ENCODE peak calls at places on chromosomes 2 and 18, in six cellular contexts. One of them, this sample, is unnamed.

GRCh38 chr2:69032336-69032735 is 19.4 kb downstream of the ANTXR1 start:
- DNase-seq in transverse colon: no peak
- DNase-seq in stomach: no peak
- DNase-seq in HCT116: no peak
- DNase-seq in HL-60: no peak
- DNase-seq in SK-N-SH: no peak
- DNase-seq in this sample: no peak

GRCh38 chr2:100018794-100019193 is 123.6 kb downstream of the AFF3 start:
- DNase-seq in transverse colon: no peak
- DNase-seq in stomach: no peak
- DNase-seq in HCT116: no peak
- DNase-seq in HL-60: no peak
- DNase-seq in SK-N-SH: no peak
- DNase-seq in this sample: no peak

GRCh38 chr18:33375829-33376228 is 64.7 kb downstream of the CCDC178 start:
- DNase-seq in transverse colon: no peak
- DNase-seq in stomach: no peak
- DNase-seq in HCT116: no peak
- DNase-seq in HL-60: no peak
- DNase-seq in SK-N-SH: no peak
- DNase-seq in this sample: no peak

GRCh38 chr18:28114472-28114871 is 62.5 kb downstream of the CDH2 start:
- DNase-seq in transverse colon: no peak
- DNase-seq in stomach: no peak
- DNase-seq in HCT116: no peak
- DNase-seq in HL-60: no peak
- DNase-seq in SK-N-SH: no peak
- DNase-seq in this sample: no peak

GRCh38 chr2:171072164-171072563 is 88.5 kb downstream of the TLK1 start:
- DNase-seq in transverse colon: peak; percentile 57
- DNase-seq in stomach: no peak
- DNase-seq in HCT116: no peak
- DNase-seq in HL-60: no peak
- DNase-seq in SK-N-SH: no peak
- DNase-seq in this sample: no peak

GRCh38 chr2:178756343-178756742 is 50.9 kb downstream of the TTN start:
- DNase-seq in transverse colon: no peak
- DNase-seq in stomach: no peak
- DNase-seq in HCT116: no peak
- DNase-seq in HL-60: no peak
- DNase-seq in SK-N-SH: no peak
- DNase-seq in this sample: no peak

GRCh38 chr18:10499230-10499629 is 26.6 kb upstream of the NAPG start:
- DNase-seq in transverse colon: no peak
- DNase-seq in stomach: no peak
- DNase-seq in HCT116: no peak
- DNase-seq in HL-60: peak; percentile 52
- DNase-seq in SK-N-SH: no peak
- DNase-seq in this sample: no peak

GRCh38 chr2:102391530-102391929 is 31.4 kb upstream of the IL18RAP start:
- DNase-seq in transverse colon: no peak
- DNase-seq in stomach: no peak
- DNase-seq in HCT116: no peak
- DNase-seq in HL-60: no peak
- DNase-seq in SK-N-SH: no peak
- DNase-seq in this sample: no peak

GRCh38 chr2:102735431-102736130 is 26.2 kb upstream of the TMEM182 start:
- DNase-seq in transverse colon: peak; percentile 49
- DNase-seq in stomach: peak; percentile 52
- DNase-seq in HCT116: no peak
- DNase-seq in HL-60: peak; percentile 28
- DNase-seq in SK-N-SH: no peak
- DNase-seq in this sample: peak; percentile 40

GRCh38 chr2:196899976-196900375 is 26.5 kb downstream of the PGAP1 start:
- DNase-seq in transverse colon: no peak
- DNase-seq in stomach: no peak
- DNase-seq in HCT116: no peak
- DNase-seq in HL-60: no peak
- DNase-seq in SK-N-SH: no peak
- DNase-seq in this sample: no peak

GRCh38 chr2:242010567-242011513 is 141.3 kb downstream of the RTP5 start:
- DNase-seq in transverse colon: peak; percentile 7
- DNase-seq in stomach: no peak
- DNase-seq in HCT116: no peak
- DNase-seq in HL-60: no peak
- DNase-seq in SK-N-SH: peak; percentile 44
- DNase-seq in this sample: no peak

GRCh38 chr18:12825230-12825629 is 58.8 kb downstream of the PTPN2 start:
- DNase-seq in transverse colon: no peak
- DNase-seq in stomach: no peak
- DNase-seq in HCT116: no peak
- DNase-seq in HL-60: no peak
- DNase-seq in SK-N-SH: no peak
- DNase-seq in this sample: no peak

DNA sequence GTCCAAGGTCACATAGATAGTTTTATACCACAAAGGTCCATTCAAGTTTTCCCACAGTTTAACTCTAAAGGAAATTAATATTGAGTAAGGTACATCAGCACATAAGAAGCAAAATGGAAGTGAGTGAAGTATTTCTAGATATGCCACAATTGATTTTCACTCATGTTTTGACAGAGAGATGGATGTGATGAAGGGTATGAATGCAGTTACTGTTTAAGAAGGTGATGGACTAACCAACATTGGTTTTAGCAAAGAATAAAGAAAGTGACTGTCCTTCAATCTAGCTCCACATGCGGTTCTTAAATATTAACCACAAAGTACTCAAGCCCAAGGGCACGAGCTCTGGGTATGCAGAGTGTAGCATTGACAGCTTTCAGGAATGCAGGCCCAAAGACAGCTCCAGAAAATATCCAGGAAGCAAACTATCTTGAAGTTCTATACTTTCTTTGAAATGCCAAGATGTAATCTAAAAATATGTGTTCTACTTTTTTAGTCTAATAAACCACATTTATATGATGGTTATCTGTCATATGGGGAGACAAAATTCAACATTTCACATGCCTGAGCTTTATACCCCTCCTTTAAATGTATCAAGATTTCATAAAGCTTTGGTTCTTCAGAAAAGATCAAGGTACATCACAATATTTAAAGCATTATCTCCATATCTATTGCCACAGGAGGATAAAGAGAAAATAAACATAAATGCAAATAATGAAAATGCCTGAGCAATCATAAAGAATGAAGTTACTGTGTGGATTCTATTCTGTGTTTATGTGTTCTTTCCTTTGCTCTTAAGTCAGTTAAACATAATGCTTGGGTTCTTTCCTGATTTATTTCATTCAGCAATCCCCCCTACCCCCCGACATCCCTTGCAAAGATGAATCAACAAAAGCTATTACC is 6.7 kb upstream of the SCN1A start:
- DNase-seq in transverse colon: no peak
- DNase-seq in stomach: no peak
- DNase-seq in HCT116: no peak
- DNase-seq in HL-60: no peak
- DNase-seq in SK-N-SH: no peak
- DNase-seq in this sample: no peak
- H3K27me3 ChIP-seq in transverse colon: no peaks in the 10 kb centered on the region
- H3K27me3 ChIP-seq in stomach: peaks cover 8% of the 10 kb centered on the region
- H3K27me3 ChIP-seq in HCT116: peaks cover 65% of the 10 kb centered on the region
- H3K27me3 ChIP-seq in HL-60: peaks cover 3% of the 10 kb centered on the region
- H3K27me3 ChIP-seq in SK-N-SH: no peaks in the 10 kb centered on the region
- H3K27me3 ChIP-seq in this sample: no peaks in the 10 kb centered on the region

GRCh38 chr2:137910641-137911040 is 53.6 kb upstream of the HNMT start:
- DNase-seq in transverse colon: no peak
- DNase-seq in stomach: no peak
- DNase-seq in HCT116: peak; percentile 8
- DNase-seq in HL-60: no peak
- DNase-seq in SK-N-SH: no peak
- DNase-seq in this sample: no peak

GRCh38 chr2:137912358-137912757 is 51.9 kb upstream of the HNMT start:
- DNase-seq in transverse colon: no peak
- DNase-seq in stomach: no peak
- DNase-seq in HCT116: no peak
- DNase-seq in HL-60: no peak
- DNase-seq in SK-N-SH: no peak
- DNase-seq in this sample: no peak

GRCh38 chr2:137913169-137913568 is 51.1 kb upstream of the HNMT start:
- DNase-seq in transverse colon: no peak
- DNase-seq in stomach: no peak
- DNase-seq in HCT116: no peak
- DNase-seq in HL-60: no peak
- DNase-seq in SK-N-SH: no peak
- DNase-seq in this sample: no peak
- TF ChIP-seq POLR2AphosphoS5 in transverse colon: no peak
- TF ChIP-seq POLR2AphosphoS5 in stomach: no peak
- TF ChIP-seq POLR2AphosphoS5 in HCT116: no peak
- TF ChIP-seq POLR2AphosphoS5 in HL-60: no peak
- TF ChIP-seq POLR2AphosphoS5 in SK-N-SH: no peak
- TF ChIP-seq POLR2AphosphoS5 in this sample: no peak

GRCh38 chr2:219327719-219328118 is 4.8 kb downstream of the RESP18 start:
- DNase-seq in transverse colon: no peak
- DNase-seq in stomach: no peak
- DNase-seq in HCT116: no peak
- DNase-seq in HL-60: no peak
- DNase-seq in SK-N-SH: no peak
- DNase-seq in this sample: no peak

GRCh38 chr2:219325136-219325535 is 7.4 kb downstream of the RESP18 start:
- DNase-seq in transverse colon: no peak
- DNase-seq in stomach: no peak
- DNase-seq in HCT116: no peak
- DNase-seq in HL-60: no peak
- DNase-seq in SK-N-SH: no peak
- DNase-seq in this sample: no peak

GRCh38 chr2:219325657-219326056 is 6.9 kb downstream of the RESP18 start:
- DNase-seq in transverse colon: no peak
- DNase-seq in stomach: no peak
- DNase-seq in HCT116: no peak
- DNase-seq in HL-60: no peak
- DNase-seq in SK-N-SH: no peak
- DNase-seq in this sample: no peak
- H3K27me3 ChIP-seq in transverse colon: peaks cover 44% of the 10 kb centered on the region
- H3K27me3 ChIP-seq in stomach: peaks cover 84% of the 10 kb centered on the region
- H3K27me3 ChIP-seq in HCT116: peaks cover 49% of the 10 kb centered on the region
- H3K27me3 ChIP-seq in HL-60: peaks cover 19% of the 10 kb centered on the region
- H3K27me3 ChIP-seq in SK-N-SH: peaks cover 46% of the 10 kb centered on the region
- H3K27me3 ChIP-seq in this sample: no peaks in the 10 kb centered on the region

GRCh38 chr2:120632796-120633646 is 102.6 kb upstream of the GLI2 start:
- DNase-seq in transverse colon: no peak
- DNase-seq in stomach: no peak
- DNase-seq in HCT116: no peak
- DNase-seq in HL-60: no peak
- DNase-seq in SK-N-SH: peak; percentile 33
- DNase-seq in this sample: no peak
- TF ChIP-seq POLR2AphosphoS5 in transverse colon: no peak
- TF ChIP-seq POLR2AphosphoS5 in stomach: no peak
- TF ChIP-seq POLR2AphosphoS5 in HCT116: no peak
- TF ChIP-seq POLR2AphosphoS5 in HL-60: no peak
- TF ChIP-seq POLR2AphosphoS5 in SK-N-SH: no peak
- TF ChIP-seq POLR2AphosphoS5 in this sample: no peak

GRCh38 chr2:240745962-240746361 is 54.3 kb downstream of the AQP12A start:
- DNase-seq in transverse colon: no peak
- DNase-seq in stomach: no peak
- DNase-seq in HCT116: no peak
- DNase-seq in HL-60: no peak
- DNase-seq in SK-N-SH: no peak
- DNase-seq in this sample: peak; percentile 55
- H3K27me3 ChIP-seq in transverse colon: no peaks in the 10 kb centered on the region
- H3K27me3 ChIP-seq in stomach: no peaks in the 10 kb centered on the region
- H3K27me3 ChIP-seq in HCT116: no peaks in the 10 kb centered on the region
- H3K27me3 ChIP-seq in HL-60: no peaks in the 10 kb centered on the region
- H3K27me3 ChIP-seq in SK-N-SH: no peaks in the 10 kb centered on the region
- H3K27me3 ChIP-seq in this sample: no peaks in the 10 kb centered on the region

GRCh38 chr2:200786826-200787225 is 24.9 kb upstream of the BZW1 start:
- DNase-seq in transverse colon: no peak
- DNase-seq in stomach: no peak
- DNase-seq in HCT116: peak; percentile 39
- DNase-seq in HL-60: no peak
- DNase-seq in SK-N-SH: no peak
- DNase-seq in this sample: no peak
- TF ChIP-seq POLR2AphosphoS5 in transverse colon: no peak
- TF ChIP-seq POLR2AphosphoS5 in stomach: no peak
- TF ChIP-seq POLR2AphosphoS5 in HCT116: peak; percentile 42
- TF ChIP-seq POLR2AphosphoS5 in HL-60: no peak
- TF ChIP-seq POLR2AphosphoS5 in SK-N-SH: no peak
- TF ChIP-seq POLR2AphosphoS5 in this sample: no peak

This sample was measured in upper lobe of left lung.